ENCODE peak calls at places on chromosomes 5 and 9, in four cellular contexts. J, G, K and E are unnamed samples.

GRCh38 chr9:35814106-35814840 is 569 bp downstream of the HINT2 start:
- DNase-seq in K (peak; percentile 84), J (peak; percentile 79), G (no peak), E (peak; percentile 53)

GRCh38 chr5:158679221-158679641 is 420.5 kb downstream of the EBF1 start:
- DNase-seq in J (no peak), G (no peak), K (no peak), E (no peak)

GRCh38 chr5:113182658-113183344 is 206.2 kb downstream of the DCP2 start:
- DNase-seq in G (no peak), J (no peak), K (no peak), E (no peak)

GRCh38 chr5:12292610-12293204 is 388.5 kb upstream of the CTNND2 start:
- DNase-seq in G (peak; percentile 11), J (no peak), K (no peak), E (peak; percentile 4)

GRCh38 chr5:18534119-18534518 is 899.9 kb downstream of the TAF11L14 start:
- DNase-seq in G (no peak), J (no peak), K (no peak), E (no peak)

GRCh38 chr9:114653556-114654159 is 3.9 kb downstream of the TEX53 start:
- DNase-seq in G (peak; percentile 74), J (peak; percentile 81), K (peak; percentile 71), E (peak; percentile 81)

GRCh38 chr9:126036881-126037291 is 289.7 kb downstream of the PBX3 start:
- DNase-seq in J (no peak), K (no peak), G (no peak), E (no peak)

GRCh38 chr9:114033397-114034103 is 44.5 kb downstream of the AMBP start:
- DNase-seq in J (peak; percentile 72), G (peak; percentile 45), K (peak; percentile 13), E (peak; percentile 54)

GRCh38 chr9:91572811-91573210 is 149.2 kb upstream of the NFIL3 start:
- DNase-seq in K (no peak), G (no peak), J (no peak), E (no peak)

GRCh38 chr5:150073086-150073625 is 13.2 kb downstream of the CSF1R start:
- DNase-seq in J (no peak), G (no peak), K (no peak), E (no peak)

GRCh38 chr9:111632051-111632450 is 917 bp downstream of the DNAJC25 start:
- DNase-seq in K (peak; percentile 23), J (no peak), G (no peak), E (no peak)

GRCh38 chr9:18092138-18092537 is 381.8 kb upstream of the ADAMTSL1 start:
- DNase-seq in J (no peak), G (no peak), K (no peak), E (no peak)

GRCh38 chr5:53604309-53604708 is 43.9 kb downstream of the NDUFS4 start:
- DNase-seq in G (no peak), K (no peak), J (no peak), E (no peak)

GRCh38 chr5:33231935-33232334 is 208.8 kb upstream of the TARS1 start:
- DNase-seq in G (no peak), K (no peak), J (no peak), E (no peak)

GRCh38 chr5:43482490-43483064 is 1.1 kb downstream of the TMEM267 start:
- DNase-seq in J (no peak), G (no peak), K (peak; percentile 32), E (no peak)

GRCh38 chr9:130846487-130847305 is 11.6 kb downstream of the ABL1 start:
- DNase-seq in K (no peak), J (no peak), G (no peak), E (no peak)

GRCh38 chr9:84228130-84228735 is 112.3 kb downstream of the SLC28A3 start:
- DNase-seq in J (peak; percentile 17), G (no peak), K (no peak), E (no peak)

GRCh38 chr9:4020038-4020746 is 279.7 kb downstream of the GLIS3 start:
- DNase-seq in J (no peak), G (no peak), K (no peak), E (no peak)

GRCh38 chr9:77839459-77840140 is 191.5 kb upstream of the GNA14 start:
- DNase-seq in K (peak; percentile 50), J (no peak), G (no peak), E (no peak)

GRCh38 chr9:84323777-84324317 is 16.7 kb downstream of the SLC28A3 start:
- DNase-seq in J (no peak), K (no peak), G (no peak), E (no peak)

GRCh38 chr9:33029106-33029788 is 4.2 kb downstream of the DNAJA1 start:
- DNase-seq in K (peak; percentile 89), J (no peak), G (no peak), E (no peak)

GRCh38 chr5:5473224-5473623 is 50.7 kb downstream of the ICE1 start:
- DNase-seq in K (no peak), G (no peak), J (no peak), E (no peak)

GRCh38 chr5:162068412-162068811 is 839 bp downstream of the GABRG2 start:
- DNase-seq in G (no peak), K (peak; percentile 40), J (peak; percentile 90), E (peak; percentile 22)

GRCh38 chr9:34929506-34930102 is 28.5 kb upstream of the PHF24 start:
- DNase-seq in J (peak; percentile 68), G (peak; percentile 13), K (peak; percentile 23), E (peak; percentile 64)

GRCh38 chr9:72362118-72362531 is 2.9 kb downstream of the ZFAND5 start:
- DNase-seq in G (no peak), K (peak; percentile 35), J (no peak), E (no peak)

GRCh38 chr9:133050142-133050541 is 11.6 kb upstream of the CEL start:
- DNase-seq in K (no peak), G (no peak), J (no peak), E (no peak)

GRCh38 chr9:126491256-126491879 is 122.4 kb upstream of the LMX1B start:
- DNase-seq in J (no peak), K (peak; percentile 46), G (peak; percentile 65), E (peak; percentile 37)

GRCh38 chr9:95841377-95841776 is 34.1 kb upstream of the ERCC6L2 start:
- DNase-seq in J (no peak), K (no peak), G (no peak), E (no peak)

GRCh38 chr9:135326141-135326540 is 153.4 kb upstream of the PPP1R26 start:
- DNase-seq in K (no peak), J (no peak), G (no peak), E (no peak)
- TF ChIP-seq ELF4 in K (no peak), J (no peak), G (no peak), E (no peak)

GRCh38 chr5:8633706-8634105 is 764.8 kb downstream of the MTRR start:
- DNase-seq in K (no peak), G (no peak), J (no peak), E (no peak)
- TF ChIP-seq SP1 in K (no peak), G (no peak), J (no peak), E (no peak)

GRCh38 chr9:85741875-85742629 is at the start of gene AGTPBP1:
- DNase-seq in G (peak; percentile 87), J (peak; percentile 96), K (peak; percentile 78), E (peak; percentile 93)

GRCh38 chr9:85742630-85742928 is 825 bp upstream of the AGTPBP1 start:
- DNase-seq in K (no peak), G (no peak), J (no peak), E (no peak)

GRCh38 chr9:85740821-85741111 is 988 bp downstream of the AGTPBP1 start:
- DNase-seq in G (no peak), J (no peak), K (peak; percentile 10), E (no peak)

GRCh38 chr9:85743290-85744128 is 1.8 kb upstream of the AGTPBP1 start:
- DNase-seq in J (no peak), G (peak; percentile 11), K (peak; percentile 27), E (peak; percentile 66)

DNA sequence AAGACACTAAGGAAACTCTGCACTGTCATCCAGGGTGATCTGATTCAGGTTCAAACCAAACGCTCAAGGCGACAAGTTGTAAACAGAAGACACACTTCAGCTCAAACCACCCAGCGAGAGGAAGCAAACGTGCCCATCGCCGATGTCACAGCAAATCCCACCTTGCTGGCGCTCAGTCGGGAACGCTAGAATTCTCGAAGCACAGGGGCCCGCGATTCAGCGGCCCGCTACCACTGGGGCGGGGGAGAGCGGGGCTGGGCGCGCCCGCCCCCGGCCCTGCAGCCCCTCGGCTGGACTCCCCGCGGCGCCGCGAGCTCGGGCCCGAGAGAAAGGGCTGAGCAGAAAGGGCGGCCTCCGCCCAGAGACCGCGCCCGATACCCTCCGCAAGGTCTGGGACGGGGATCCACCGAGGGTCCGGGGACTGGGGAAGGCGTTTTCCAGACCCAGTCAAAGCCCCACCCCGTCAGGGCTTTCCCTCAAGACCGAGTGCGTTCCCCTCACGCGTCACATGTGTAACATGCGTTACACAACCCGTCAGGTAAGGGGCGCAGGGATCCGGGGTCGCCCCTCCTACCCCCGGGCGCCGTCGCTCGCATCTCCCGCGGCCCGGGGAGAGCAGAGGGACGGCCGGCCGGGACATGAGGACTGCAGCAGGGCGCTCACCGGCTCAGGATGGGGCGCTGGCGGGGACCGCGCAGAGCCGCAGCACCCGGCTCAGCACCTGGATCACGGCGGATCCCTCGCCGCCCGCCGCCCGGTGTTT is 461 bp downstream of the AGTPBP1 start:
- DNase-seq in K (peak; percentile 67), G (peak; percentile 35), J (peak; percentile 61), E (peak; percentile 42)
- TF ChIP-seq ELF4 in K (no peak), G (no peak), J (no peak), E (no peak)

DNA sequence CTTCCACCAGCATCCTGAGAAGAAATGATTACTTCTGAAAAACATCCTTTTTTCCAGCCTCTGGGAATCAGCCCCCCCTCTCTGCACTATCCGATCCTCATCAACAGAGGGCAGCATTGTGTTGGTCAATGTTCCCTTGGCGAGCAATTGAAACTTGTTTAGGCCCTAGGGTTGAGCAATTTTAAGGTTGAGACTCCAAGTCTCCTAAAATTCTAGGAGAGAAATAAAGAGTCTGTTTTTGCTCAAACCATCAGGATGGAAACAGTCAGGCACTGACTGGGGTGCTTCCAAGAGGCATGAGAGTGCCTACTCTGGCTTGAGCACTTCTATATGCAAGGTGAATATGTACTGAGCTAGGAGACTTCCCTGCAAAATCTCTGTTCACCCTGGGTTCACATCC is 12.4 kb upstream of the CYFIP2 start:
- DNase-seq in J (peak; percentile 71), K (peak; percentile 35), G (peak; percentile 59), E (peak; percentile 72)
- TF ChIP-seq SP1 in J (no peak), K (no peak), G (no peak), E (no peak)

DNA sequence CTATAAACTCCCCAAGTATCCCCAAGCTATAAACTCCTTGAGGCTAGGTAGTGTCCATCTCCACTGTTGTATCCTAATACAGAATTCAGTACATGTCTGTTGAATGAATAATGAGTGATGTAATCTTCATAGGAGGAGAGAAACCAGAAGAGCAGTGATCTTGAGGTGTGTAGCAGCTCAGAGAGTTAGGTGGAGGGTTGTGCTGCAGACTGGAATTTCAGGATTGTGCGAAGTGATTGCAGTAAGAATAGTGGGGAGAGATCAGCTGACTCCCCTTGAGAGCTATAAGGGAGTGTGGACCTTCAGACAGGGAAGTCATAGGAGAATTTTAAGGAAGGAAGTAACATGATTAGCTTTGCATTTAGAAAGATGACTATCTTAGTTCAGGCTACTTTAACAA is 4.3 kb downstream of the SNX24 start:
- DNase-seq in K (no peak), J (no peak), G (no peak), E (no peak)
- TF ChIP-seq ELF4 in K (no peak), J (no peak), G (no peak), E (no peak)

DNA sequence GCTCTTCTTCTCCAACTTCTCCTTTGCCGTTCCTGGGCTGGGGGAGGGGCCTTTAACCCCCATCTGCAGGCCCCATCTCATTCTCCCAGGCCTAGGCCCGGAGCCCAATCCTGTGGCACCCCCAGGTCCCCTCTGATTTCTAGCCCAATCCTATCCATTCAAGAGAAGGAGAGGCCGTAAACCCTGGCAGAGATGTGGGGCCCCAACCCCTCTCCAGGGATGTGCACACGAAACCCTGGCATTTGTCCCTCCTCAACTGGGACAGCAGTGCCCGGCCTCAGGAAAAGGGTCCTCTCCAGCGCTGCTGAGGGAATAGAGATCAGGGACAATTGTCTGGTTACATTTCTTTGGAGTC is 24.2 kb upstream of the ADAMTS2 start:
- DNase-seq in K (no peak), G (no peak), J (no peak), E (no peak)
- TF ChIP-seq SP1 in K (no peak), G (no peak), J (no peak), E (no peak)